ENCODE peak calls at places on chromosomes 13 and 19, in seven cellular contexts. One of them, this sample, is unnamed.

GRCh38 chr19:582497-583197 is 7.0 kb upstream of the HCN2 start:
- DNase-seq in astrocyte: no peak
- DNase-seq in heart right ventricle: no peak
- DNase-seq in cardiac muscle cell: no peak
- DNase-seq in mesendoderm: no peak
- DNase-seq in neuronal stem cell: no peak
- DNase-seq in PC-3: no peak
- DNase-seq in this sample: no peak

GRCh38 chr19:464146-464545 is 3.3 kb upstream of the SHC2 start:
- DNase-seq in astrocyte: no peak
- DNase-seq in heart right ventricle: no peak
- DNase-seq in cardiac muscle cell: no peak
- DNase-seq in mesendoderm: no peak
- DNase-seq in neuronal stem cell: no peak
- DNase-seq in PC-3: no peak
- DNase-seq in this sample: no peak

GRCh38 chr13:71524245-71525002 is 342.6 kb downstream of the DACH1 start:
- DNase-seq in astrocyte: no peak
- DNase-seq in heart right ventricle: no peak
- DNase-seq in cardiac muscle cell: no peak
- DNase-seq in mesendoderm: no peak
- DNase-seq in neuronal stem cell: no peak
- DNase-seq in PC-3: no peak
- DNase-seq in this sample: no peak

GRCh38 chr19:10074153-10074552 is 12.0 kb upstream of the SHFL start:
- DNase-seq in astrocyte: no peak
- DNase-seq in heart right ventricle: no peak
- DNase-seq in cardiac muscle cell: no peak
- DNase-seq in mesendoderm: peak
- DNase-seq in neuronal stem cell: no peak
- DNase-seq in PC-3: peak
- DNase-seq in this sample: peak

GRCh38 chr19:7391218-7391670 is 42.5 kb downstream of the ARHGEF18 start:
- DNase-seq in astrocyte: peak
- DNase-seq in heart right ventricle: no peak
- DNase-seq in cardiac muscle cell: no peak
- DNase-seq in mesendoderm: no peak
- DNase-seq in neuronal stem cell: no peak
- DNase-seq in PC-3: peak
- DNase-seq in this sample: peak

GRCh38 chr13:39051157-39051556 is 12.9 kb downstream of the NHLRC3 start:
- DNase-seq in astrocyte: peak
- DNase-seq in heart right ventricle: no peak
- DNase-seq in cardiac muscle cell: peak
- DNase-seq in mesendoderm: peak
- DNase-seq in neuronal stem cell: peak
- DNase-seq in PC-3: peak
- DNase-seq in this sample: no peak

GRCh38 chr19:17797397-17798201 is 2.7 kb downstream of the B3GNT3 start:
- DNase-seq in astrocyte: no peak
- DNase-seq in heart right ventricle: no peak
- DNase-seq in cardiac muscle cell: no peak
- DNase-seq in mesendoderm: no peak
- DNase-seq in neuronal stem cell: no peak
- DNase-seq in PC-3: peak
- DNase-seq in this sample: peak

GRCh38 chr19:43372462-43372861 is 19.0 kb downstream of the CD177 start:
- DNase-seq in astrocyte: no peak
- DNase-seq in heart right ventricle: no peak
- DNase-seq in cardiac muscle cell: no peak
- DNase-seq in mesendoderm: no peak
- DNase-seq in neuronal stem cell: no peak
- DNase-seq in PC-3: no peak
- DNase-seq in this sample: no peak

GRCh38 chr13:108681986-108682562 is 52.7 kb downstream of the MYO16 start:
- DNase-seq in astrocyte: peak
- DNase-seq in heart right ventricle: no peak
- DNase-seq in cardiac muscle cell: no peak
- DNase-seq in mesendoderm: no peak
- DNase-seq in neuronal stem cell: no peak
- DNase-seq in PC-3: no peak
- DNase-seq in this sample: no peak

GRCh38 chr19:38042132-38042531 is 135.1 kb downstream of the SIPA1L3 start:
- DNase-seq in astrocyte: no peak
- DNase-seq in heart right ventricle: no peak
- DNase-seq in cardiac muscle cell: no peak
- DNase-seq in mesendoderm: no peak
- DNase-seq in neuronal stem cell: no peak
- DNase-seq in PC-3: no peak
- DNase-seq in this sample: no peak

GRCh38 chr19:38036707-38037106 is 129.7 kb downstream of the SIPA1L3 start:
- DNase-seq in astrocyte: no peak
- DNase-seq in heart right ventricle: no peak
- DNase-seq in cardiac muscle cell: no peak
- DNase-seq in mesendoderm: no peak
- DNase-seq in neuronal stem cell: no peak
- DNase-seq in PC-3: no peak
- DNase-seq in this sample: no peak

GRCh38 chr19:38043649-38044144 is 136.7 kb downstream of the SIPA1L3 start:
- DNase-seq in astrocyte: no peak
- DNase-seq in heart right ventricle: no peak
- DNase-seq in cardiac muscle cell: no peak
- DNase-seq in mesendoderm: peak
- DNase-seq in neuronal stem cell: no peak
- DNase-seq in PC-3: no peak
- DNase-seq in this sample: peak

GRCh38 chr19:38037151-38037611 is 130.2 kb downstream of the SIPA1L3 start:
- DNase-seq in astrocyte: no peak
- DNase-seq in heart right ventricle: no peak
- DNase-seq in cardiac muscle cell: peak
- DNase-seq in mesendoderm: no peak
- DNase-seq in neuronal stem cell: no peak
- DNase-seq in PC-3: no peak
- DNase-seq in this sample: no peak

GRCh38 chr19:38039966-38040365 is 133.0 kb downstream of the SIPA1L3 start:
- DNase-seq in astrocyte: peak
- DNase-seq in heart right ventricle: no peak
- DNase-seq in cardiac muscle cell: no peak
- DNase-seq in mesendoderm: no peak
- DNase-seq in neuronal stem cell: no peak
- DNase-seq in PC-3: peak
- DNase-seq in this sample: no peak
- H3K27ac ChIP-seq in astrocyte: peak
- H3K27ac ChIP-seq in heart right ventricle: no peak
- H3K27ac ChIP-seq in cardiac muscle cell: no peak
- H3K27ac ChIP-seq in mesendoderm: no peak
- H3K27ac ChIP-seq in neuronal stem cell: no peak
- H3K27ac ChIP-seq in PC-3: peak
- H3K27ac ChIP-seq in this sample: no peak

DNA sequence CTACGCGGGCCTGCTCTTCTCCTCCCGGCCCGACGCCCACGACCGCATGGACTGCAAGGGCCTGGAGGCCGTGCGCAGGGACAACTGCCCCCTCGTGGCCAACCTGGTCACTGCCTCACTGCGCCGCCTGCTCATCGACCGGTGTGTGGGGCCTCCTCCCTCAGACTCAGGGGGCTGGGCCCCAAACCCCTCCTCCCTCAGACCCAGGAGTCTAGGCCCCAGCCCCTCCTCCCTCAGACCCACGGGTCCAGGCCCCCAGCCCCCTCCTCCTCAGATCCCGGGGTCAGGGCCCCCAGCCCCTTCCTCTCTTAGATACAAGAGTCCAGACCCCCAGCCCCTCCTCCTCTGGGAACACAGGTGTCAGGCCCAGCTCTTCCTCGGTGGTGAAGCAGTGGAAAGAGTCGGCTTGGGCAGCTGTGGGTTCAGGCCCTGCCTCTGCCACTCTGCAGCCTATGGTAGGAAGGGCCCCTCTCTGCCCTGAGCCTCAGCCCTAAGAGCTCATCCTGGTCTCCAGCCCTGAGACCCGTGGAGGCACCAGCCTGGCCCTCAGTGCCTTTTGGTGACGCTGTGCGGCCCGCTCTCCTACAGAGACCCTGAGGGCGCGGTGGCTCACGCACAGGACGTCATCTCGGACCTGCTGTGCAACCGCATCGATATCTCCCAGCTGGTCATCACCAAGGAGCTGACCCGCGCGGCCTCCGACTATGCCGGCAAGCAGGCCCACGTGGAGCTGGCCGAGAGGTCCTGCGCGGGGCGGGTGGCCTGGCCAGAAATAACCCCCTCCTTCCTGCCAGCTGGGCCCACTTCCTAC is 3.7 kb upstream of the SPIB start:
- DNase-seq in astrocyte: peak
- DNase-seq in heart right ventricle: peak
- DNase-seq in cardiac muscle cell: peak
- DNase-seq in mesendoderm: peak
- DNase-seq in neuronal stem cell: peak
- DNase-seq in PC-3: peak
- DNase-seq in this sample: peak
- H3K27ac ChIP-seq in astrocyte: no peak
- H3K27ac ChIP-seq in heart right ventricle: no peak
- H3K27ac ChIP-seq in cardiac muscle cell: no peak
- H3K27ac ChIP-seq in mesendoderm: no peak
- H3K27ac ChIP-seq in neuronal stem cell: no peak
- H3K27ac ChIP-seq in PC-3: no peak
- H3K27ac ChIP-seq in this sample: peak

GRCh38 chr19:35130761-35131720 is 3.8 kb downstream of the LGI4 start:
- DNase-seq in astrocyte: no peak
- DNase-seq in heart right ventricle: no peak
- DNase-seq in cardiac muscle cell: no peak
- DNase-seq in mesendoderm: no peak
- DNase-seq in neuronal stem cell: no peak
- DNase-seq in PC-3: no peak
- DNase-seq in this sample: no peak
- H3K27ac ChIP-seq in astrocyte: no peak
- H3K27ac ChIP-seq in heart right ventricle: no peak
- H3K27ac ChIP-seq in cardiac muscle cell: no peak
- H3K27ac ChIP-seq in mesendoderm: no peak
- H3K27ac ChIP-seq in neuronal stem cell: no peak
- H3K27ac ChIP-seq in PC-3: no peak
- H3K27ac ChIP-seq in this sample: no peak

DNA sequence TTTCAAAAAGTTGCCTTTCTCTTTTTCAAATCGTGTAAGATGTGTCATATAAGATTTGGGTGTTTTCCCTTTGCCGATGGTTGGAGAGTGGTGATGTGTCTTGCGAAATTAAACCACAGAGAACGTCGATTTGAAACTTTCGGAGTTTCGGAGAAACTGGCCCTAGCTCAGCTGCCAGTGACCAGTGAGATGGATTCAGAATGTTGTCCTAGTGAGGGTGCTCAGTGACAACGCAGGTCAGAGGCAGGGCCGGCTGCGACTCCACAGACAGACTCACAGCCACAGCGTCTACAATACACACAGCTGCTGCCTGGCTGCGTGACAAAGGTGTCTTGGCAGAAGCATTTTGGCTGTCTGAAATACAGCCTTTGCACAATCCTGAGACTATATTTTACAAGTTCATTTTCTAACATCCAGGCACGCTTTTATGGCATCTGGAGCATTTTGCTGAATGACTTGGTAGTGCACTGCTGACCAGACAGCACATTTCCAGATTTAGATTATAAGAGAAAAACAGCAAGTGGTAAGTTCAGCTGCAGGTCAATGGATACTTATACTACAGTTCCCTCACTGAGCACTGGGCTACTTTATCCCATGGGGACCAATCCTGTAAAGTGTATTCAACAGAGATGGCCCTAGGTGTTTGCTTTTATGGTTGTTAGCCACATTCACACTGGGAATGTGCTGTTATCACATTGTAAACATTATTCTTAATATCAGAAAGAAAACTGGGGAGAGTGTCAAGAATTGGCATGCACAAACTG is 207.5 kb downstream of the KCNRG start:
- DNase-seq in astrocyte: peak
- DNase-seq in heart right ventricle: peak
- DNase-seq in cardiac muscle cell: no peak
- DNase-seq in mesendoderm: no peak
- DNase-seq in neuronal stem cell: no peak
- DNase-seq in PC-3: peak
- DNase-seq in this sample: no peak
- H3K27ac ChIP-seq in astrocyte: no peak
- H3K27ac ChIP-seq in heart right ventricle: no peak
- H3K27ac ChIP-seq in cardiac muscle cell: no peak
- H3K27ac ChIP-seq in mesendoderm: no peak
- H3K27ac ChIP-seq in neuronal stem cell: no peak
- H3K27ac ChIP-seq in PC-3: peak
- H3K27ac ChIP-seq in this sample: no peak

GRCh38 chr19:57803594-57804325 is 11.0 kb downstream of the ZNF552 start:
- DNase-seq in astrocyte: peak
- DNase-seq in heart right ventricle: no peak
- DNase-seq in cardiac muscle cell: peak
- DNase-seq in mesendoderm: peak
- DNase-seq in neuronal stem cell: peak
- DNase-seq in PC-3: peak
- DNase-seq in this sample: peak

GRCh38 chr19:57803265-57803593 is 11.5 kb downstream of the ZNF552 start:
- DNase-seq in astrocyte: no peak
- DNase-seq in heart right ventricle: no peak
- DNase-seq in cardiac muscle cell: no peak
- DNase-seq in mesendoderm: no peak
- DNase-seq in neuronal stem cell: no peak
- DNase-seq in PC-3: no peak
- DNase-seq in this sample: no peak

GRCh38 chr19:57802269-57802668 is 12.4 kb downstream of the ZNF552 start:
- DNase-seq in astrocyte: no peak
- DNase-seq in heart right ventricle: no peak
- DNase-seq in cardiac muscle cell: no peak
- DNase-seq in mesendoderm: peak
- DNase-seq in neuronal stem cell: no peak
- DNase-seq in PC-3: no peak
- DNase-seq in this sample: no peak

GRCh38 chr19:57812201-57812600 is 2.5 kb downstream of the ZNF552 start:
- DNase-seq in astrocyte: no peak
- DNase-seq in heart right ventricle: no peak
- DNase-seq in cardiac muscle cell: no peak
- DNase-seq in mesendoderm: no peak
- DNase-seq in neuronal stem cell: no peak
- DNase-seq in PC-3: no peak
- DNase-seq in this sample: no peak

DNA sequence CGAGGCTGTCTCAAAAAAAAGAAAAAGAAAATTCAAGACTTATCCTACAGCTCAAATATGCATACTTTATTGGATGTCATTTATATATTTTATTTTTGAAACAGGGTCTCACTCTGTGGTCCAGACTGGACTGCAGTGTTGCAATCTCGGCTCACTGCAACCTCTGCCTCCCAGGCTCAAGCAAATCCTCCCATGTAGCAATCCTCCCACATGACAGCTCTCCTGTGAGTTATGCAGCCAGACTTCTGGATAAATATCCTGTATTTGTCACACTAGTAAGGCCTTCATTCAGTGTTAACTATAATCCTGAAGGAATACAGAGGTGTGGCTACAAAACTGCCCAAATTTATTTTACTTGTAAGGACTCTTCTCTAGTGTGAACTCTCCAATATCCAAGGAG is 7.2 kb downstream of the ZNF552 start:
- DNase-seq in astrocyte: no peak
- DNase-seq in heart right ventricle: no peak
- DNase-seq in cardiac muscle cell: no peak
- DNase-seq in mesendoderm: no peak
- DNase-seq in neuronal stem cell: no peak
- DNase-seq in PC-3: no peak
- DNase-seq in this sample: no peak
- H3K27ac ChIP-seq in astrocyte: no peak
- H3K27ac ChIP-seq in heart right ventricle: no peak
- H3K27ac ChIP-seq in cardiac muscle cell: no peak
- H3K27ac ChIP-seq in mesendoderm: no peak
- H3K27ac ChIP-seq in neuronal stem cell: no peak
- H3K27ac ChIP-seq in PC-3: no peak
- H3K27ac ChIP-seq in this sample: no peak

This sample was measured in small intestine.